ENCODE peak calls at places on chromosome 4, in five cellular contexts. F is H1, J is K562, M is HepG2, U is GM12878. D is an unnamed sample.

GRCh38 chr4:26104056-26104685 is 190.2 kb downstream of the SMIM20 start:
- DNase-seq in M (no peak), F (no peak), J (no peak), U (no peak), D (no peak)

GRCh38 chr4:10496200-10496599 is 39.0 kb upstream of the ZNF518B start:
- DNase-seq in M (no peak), J (no peak), U (no peak), F (no peak), D (peak)

GRCh38 chr4:54067163-54067562 is 2.8 kb upstream of the CHIC2 start:
- DNase-seq in F (no peak), U (no peak), M (no peak), J (no peak), D (no peak)

GRCh38 chr4:26206339-26206738 is 114.5 kb upstream of the RBPJ start:
- DNase-seq in M (no peak), U (no peak), F (no peak), J (no peak), D (no peak)

GRCh38 chr4:101081695-101082369 is 265.5 kb downstream of the PPP3CA start:
- DNase-seq in F (no peak), J (no peak), M (no peak), U (no peak), D (no peak)

GRCh38 chr4:138927065-138927464 is 88.5 kb upstream of the NOCT start:
- DNase-seq in F (no peak), M (no peak), J (no peak), U (no peak), D (no peak)

GRCh38 chr4:40003986-40004385 is 26.3 kb upstream of the PDS5A start:
- DNase-seq in U (no peak), J (peak), M (no peak), F (no peak), D (no peak)

GRCh38 chr4:147837435-147837834 is 105.5 kb downstream of the ARHGAP10 start:
- DNase-seq in J (peak), U (no peak), M (peak), F (no peak), D (peak)

GRCh38 chr4:53905281-53905934 is 159.0 kb downstream of the CHIC2 start:
- DNase-seq in U (no peak), J (no peak), M (peak), F (no peak), D (no peak)

GRCh38 chr4:43556262-43556661 is 663.7 kb downstream of the GRXCR1 start:
- DNase-seq in M (no peak), U (no peak), F (no peak), J (no peak), D (no peak)

GRCh38 chr4:8280876-8281440 is 11.4 kb downstream of the HTRA3 start:
- DNase-seq in F (no peak), J (no peak), M (no peak), U (no peak), D (no peak)

GRCh38 chr4:188031751-188032150 is 36.2 kb downstream of the ZFP42 start:
- DNase-seq in U (no peak), M (no peak), F (peak), J (no peak), D (peak)

GRCh38 chr4:6907658-6908191 is 1.9 kb upstream of the TBC1D14 start:
- DNase-seq in J (peak), U (no peak), M (no peak), F (peak), D (peak)

GRCh38 chr4:6031831-6032230 is 13.6 kb upstream of the C4orf50 start:
- DNase-seq in M (no peak), U (no peak), F (no peak), J (no peak), D (no peak)

GRCh38 chr4:83034630-83035494 is at the start of gene COPS4:
- DNase-seq in J (peak), F (peak), U (peak), M (peak), D (peak)

GRCh38 chr4:125547842-125548241 is 233.1 kb downstream of the FAT4 start:
- DNase-seq in F (no peak), U (no peak), J (no peak), M (no peak), D (no peak)

GRCh38 chr4:61443813-61444510 is 243.8 kb downstream of the ADGRL3 start:
- DNase-seq in M (peak), F (no peak), U (no peak), J (no peak), D (no peak)

GRCh38 chr4:114364857-114365256 is 233.8 kb upstream of the UGT8 start:
- DNase-seq in U (no peak), F (no peak), J (no peak), M (no peak), D (peak)

GRCh38 chr4:112649055-112649408 is 12.1 kb downstream of the LARP7 start:
- DNase-seq in J (no peak), M (no peak), F (no peak), U (no peak), D (no peak)

GRCh38 chr4:13159041-13159620 is 325.0 kb downstream of the RAB28 start:
- DNase-seq in U (no peak), F (no peak), J (no peak), M (peak), D (no peak)

GRCh38 chr4:183905593-183906485 is 732 bp downstream of the STOX2 start:
- DNase-seq in F (peak), M (no peak), J (no peak), U (no peak), D (peak)

GRCh38 chr4:137614491-137614890 is 82.2 kb upstream of the PCDH18 start:
- DNase-seq in F (no peak), J (no peak), U (no peak), M (no peak), D (no peak)

GRCh38 chr4:147933316-147933715 is 201.4 kb downstream of the ARHGAP10 start:
- DNase-seq in M (no peak), U (no peak), F (no peak), J (no peak), D (peak)

GRCh38 chr4:107616838-107617389 is 103.1 kb downstream of the PAPSS1 start:
- DNase-seq in F (no peak), M (peak), J (no peak), U (no peak), D (no peak)

GRCh38 chr4:113355550-113356371 is 306.3 kb downstream of the ANK2 start:
- DNase-seq in J (peak), M (no peak), F (no peak), U (peak), D (no peak)

GRCh38 chr4:154086247-154086646 is 297.4 kb upstream of the SFRP2 start:
- DNase-seq in M (no peak), F (no peak), U (no peak), J (no peak), D (peak)

GRCh38 chr4:140691369-140691768 is 64.8 kb downstream of the TBC1D9 start:
- DNase-seq in J (no peak), F (no peak), U (no peak), M (peak), D (peak)

GRCh38 chr4:1045193-1045594 is 33.8 kb downstream of the FGFRL1 start:
- DNase-seq in M (no peak), J (no peak), U (no peak), F (no peak), D (no peak)

GRCh38 chr4:1042352-1043025 is 31.1 kb downstream of the FGFRL1 start:
- DNase-seq in M (no peak), F (no peak), J (no peak), U (no peak), D (no peak)

GRCh38 chr4:1044469-1045192 is 33.2 kb downstream of the FGFRL1 start:
- DNase-seq in J (no peak), F (no peak), M (no peak), U (no peak), D (no peak)

GRCh38 chr4:1043162-1043561 is 31.7 kb downstream of the FGFRL1 start:
- DNase-seq in M (no peak), U (no peak), F (no peak), J (no peak), D (no peak)

GRCh38 chr4:1043658-1044468 is 32.4 kb downstream of the FGFRL1 start:
- DNase-seq in J (peak), U (no peak), M (peak), F (peak), D (peak)
- TF ChIP-seq CREB1 in J (peak), U (no peak), M (peak), F (peak), D (no peak)

DNA sequence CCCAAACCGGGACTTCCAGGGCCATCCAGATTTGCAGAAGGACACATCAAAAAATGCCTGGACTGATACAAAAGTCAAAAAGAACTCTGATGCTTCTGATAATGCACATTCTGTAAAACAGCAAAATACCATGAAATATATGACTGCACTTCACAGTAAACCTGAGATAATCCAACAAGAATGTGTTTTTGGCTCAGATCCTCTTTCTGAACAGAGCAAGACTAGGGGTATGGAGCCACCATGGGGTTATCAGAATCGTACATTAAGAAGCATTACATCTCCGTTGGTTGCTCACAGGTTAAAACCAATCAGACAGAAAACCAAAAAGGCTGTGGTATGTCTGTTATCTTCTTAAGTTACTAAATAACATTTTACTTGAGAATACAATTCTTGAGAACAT is 9.2 kb downstream of the PLK4 start:
- DNase-seq in M (no peak), J (no peak), F (no peak), U (no peak), D (no peak)
- H3K4me3 ChIP-seq in M (no peak), J (no peak), F (no peak), U (no peak), D (no peak)

DNA sequence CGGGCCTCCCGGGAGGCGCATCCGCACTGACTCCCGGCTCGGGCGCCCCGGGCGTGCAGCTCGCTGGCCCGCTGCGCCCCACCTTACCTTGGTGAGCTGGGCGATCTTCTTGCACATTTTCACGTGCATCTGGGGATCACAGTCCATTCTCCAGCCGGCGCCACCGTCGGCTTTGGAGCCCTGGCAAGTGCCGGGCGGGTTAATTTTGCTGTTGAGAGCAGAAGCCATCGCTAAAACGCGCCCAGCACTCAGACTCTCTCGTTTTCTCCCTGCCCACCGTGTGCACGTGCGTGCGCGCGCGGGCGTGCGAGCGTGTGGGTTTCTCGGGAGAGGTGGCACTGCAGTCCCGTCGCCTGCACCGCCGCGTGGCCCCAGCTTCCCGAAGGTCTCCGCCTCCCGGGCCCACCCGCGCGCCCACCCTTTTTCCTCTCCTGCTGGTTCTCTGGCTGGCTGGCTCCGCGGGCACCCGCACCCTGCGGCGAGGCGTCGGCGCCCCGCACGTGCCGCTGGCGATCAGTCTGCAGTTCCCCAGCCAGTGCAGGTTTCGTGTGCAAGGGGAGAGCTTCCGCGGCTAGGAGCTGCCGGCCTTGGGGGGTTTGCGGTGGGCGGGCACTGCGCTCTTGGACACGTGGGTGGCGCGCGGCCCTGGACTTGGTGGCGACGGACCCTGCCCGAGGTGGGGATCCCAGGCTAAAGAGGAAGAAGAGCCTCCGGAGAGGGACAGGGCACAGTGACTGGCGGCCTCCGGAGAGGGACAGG is at the start of gene FAM184B:
- DNase-seq in F (peak), M (no peak), J (no peak), U (no peak), D (peak)
- TF ChIP-seq EZH2 in F (no peak), M (no peak), J (no peak), U (no peak), D (peak)

DNA sequence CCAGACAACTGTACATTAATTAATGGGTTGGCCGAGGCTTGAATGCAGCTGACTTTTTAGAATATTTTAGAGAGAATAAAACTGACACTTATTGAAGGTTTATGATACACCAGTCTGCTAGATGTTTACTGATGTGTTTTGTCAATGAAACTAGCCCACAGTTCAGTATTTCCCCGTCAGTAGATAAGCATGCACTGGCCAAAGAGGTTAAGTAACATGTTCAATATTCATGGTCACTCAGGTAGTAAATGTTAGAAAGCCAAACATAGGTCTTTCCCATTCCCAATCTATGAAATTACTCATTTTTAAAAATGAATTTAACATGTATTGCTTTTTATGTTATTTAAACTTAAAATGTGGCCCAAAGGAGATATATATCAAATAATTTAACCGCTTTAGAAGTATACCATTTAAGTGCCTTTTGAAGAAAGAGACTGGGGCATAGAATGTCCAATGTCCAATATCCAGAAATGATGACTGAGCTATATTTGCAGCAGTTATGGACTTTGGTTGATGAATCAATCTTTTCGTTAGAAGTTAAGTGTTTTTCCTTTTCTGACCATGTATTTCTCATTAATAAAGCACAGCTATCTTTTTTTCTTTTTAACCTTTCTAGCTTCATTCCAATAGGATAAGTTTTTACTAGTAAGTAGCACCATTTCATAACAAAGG is 156.1 kb downstream of the RAPGEF2 start:
- DNase-seq in F (no peak), M (no peak), J (no peak), U (no peak), D (no peak)
- TF ChIP-seq CREB1 in F (no peak), M (no peak), J (no peak), U (no peak), D (no peak)

DNA sequence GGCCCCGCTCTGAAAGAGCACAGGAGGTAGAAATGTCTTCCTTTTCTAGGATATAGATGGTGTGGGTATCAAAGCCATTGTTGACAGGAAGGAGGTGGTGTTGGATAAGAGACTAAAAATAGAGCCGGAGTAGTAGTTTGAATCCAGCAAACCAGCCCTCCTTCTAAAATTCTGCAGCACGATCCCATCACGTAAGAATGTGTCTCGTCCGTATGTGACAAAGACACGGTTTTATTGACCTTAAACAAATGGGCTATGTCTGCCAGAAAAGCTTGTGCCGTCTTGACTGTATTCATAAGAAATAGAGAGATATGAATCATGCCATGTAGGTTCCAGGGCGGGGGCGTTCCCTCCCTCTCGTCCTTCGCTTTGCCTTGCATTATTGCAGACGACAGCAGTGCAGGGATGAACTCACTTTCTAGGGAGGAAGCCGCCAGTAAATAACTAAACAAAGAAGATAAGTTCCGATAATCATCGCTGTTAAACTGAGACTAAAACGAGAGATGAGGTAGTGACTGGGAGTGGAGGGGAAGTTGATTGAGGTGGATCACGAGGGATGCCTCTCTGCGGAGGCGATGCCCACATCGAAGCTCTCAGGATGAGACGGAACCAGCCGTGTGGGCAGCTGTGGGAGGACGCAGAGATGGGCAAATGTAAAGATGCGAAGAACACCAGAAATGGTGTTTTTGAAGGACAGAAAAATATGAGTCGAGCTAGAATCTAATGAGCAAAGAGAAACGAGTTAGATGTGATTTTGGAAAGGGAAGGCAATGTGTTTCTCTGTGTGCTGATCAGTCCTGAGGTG is 3.4 kb downstream of the TENM3 start:
- DNase-seq in J (no peak), M (no peak), U (no peak), F (no peak), D (peak)
- H3K4me3 ChIP-seq in J (no peak), M (no peak), U (no peak), F (no peak), D (no peak)